ENCODE peak calls at places on chromosome 11, in seven cellular contexts. F is stimulated activated CD8-positive, alpha-beta memory T cell treated with anti-CD3 and anti-CD28 coated beads, Interleukin-15, amount 100 ng/mL, for 4 hours; M is lower leg skin; Y is NCI-H510A; R is neural crest cell; U is heart right ventricle; W is esophagus squamous epithelium. G is an unnamed sample.

GRCh38 chr11:92941676-92942571 is 27.5 kb upstream of the MTNR1B start:
- DNase-seq in R (peak; percentile 16), U (no peak), Y (no peak), M (no peak), W (no peak), F (no peak), G (peak; percentile 32)

GRCh38 chr11:65503606-65503922 is 4.7 kb downstream of the MALAT1 start:
- DNase-seq in Y (no peak), M (no peak), R (no peak), W (no peak), F (no peak), U (no peak), G (no peak)

GRCh38 chr11:18063131-18063530 is 17.1 kb upstream of the TPH1 start:
- DNase-seq in Y (no peak), F (no peak), R (no peak), M (no peak), U (no peak), W (no peak), G (no peak)

GRCh38 chr11:69440876-69441275 is 40.6 kb upstream of the LINC01488 start:
- DNase-seq in Y (no peak), R (no peak), W (no peak), M (no peak), F (no peak), U (no peak), G (no peak)

GRCh38 chr11:58927393-58928081 is 11.8 kb upstream of the GLYATL1 start:
- DNase-seq in M (no peak), U (peak; percentile 6), W (no peak), Y (no peak), F (no peak), R (peak; percentile 67), G (peak; percentile 12)

GRCh38 chr11:128095459-128096096 is 491.8 kb downstream of the ETS1 start:
- DNase-seq in U (no peak), M (no peak), F (no peak), W (no peak), R (no peak), Y (no peak), G (peak; percentile 69)

GRCh38 chr11:104462346-104462745 is 298.4 kb upstream of the PDGFD start:
- DNase-seq in Y (no peak), M (no peak), F (no peak), U (no peak), R (no peak), W (no peak), G (no peak)

GRCh38 chr11:73399159-73400090 is 23.2 kb downstream of the RELT start:
- DNase-seq in Y (no peak), R (no peak), F (no peak), W (no peak), M (peak; percentile 78), U (no peak), G (no peak)

G was measured in foreskin keratinocyte.